ENCODE peak calls at places on chromosomes 16 and 17, in seven cellular contexts. One of them, this sample, is unnamed.

GRCh38 chr16:57892041-57892440 is 78.9 kb downstream of the CNGB1 start:
- DNase-seq in colonic mucosa: no peak
- DNase-seq in GM13977: no peak
- DNase-seq in adrenal gland: peak; percentile 29
- DNase-seq in pancreas: no peak
- DNase-seq in fibroblast of the aortic adventitia: peak; percentile 74
- DNase-seq in A549: no peak
- DNase-seq in this sample: peak; percentile 98

GRCh38 chr16:15950167-15950854 is 895 bp downstream of the ABCC1 start:
- DNase-seq in pancreas: no peak
- DNase-seq in A549: no peak
- DNase-seq in fibroblast of the aortic adventitia: peak; percentile 67
- DNase-seq in colonic mucosa: peak; percentile 40
- DNase-seq in GM13977: peak; percentile 73
- DNase-seq in adrenal gland: peak; percentile 53
- DNase-seq in this sample: peak; percentile 44

GRCh38 chr17:29069526-29070041 is 26.6 kb downstream of the PIPOX start:
- DNase-seq in adrenal gland: no peak
- DNase-seq in pancreas: no peak
- DNase-seq in GM13977: no peak
- DNase-seq in A549: no peak
- DNase-seq in colonic mucosa: no peak
- DNase-seq in fibroblast of the aortic adventitia: no peak
- DNase-seq in this sample: no peak

GRCh38 chr17:37718383-37719048 is 26.3 kb downstream of the HNF1B start:
- DNase-seq in colonic mucosa: no peak
- DNase-seq in A549: peak; percentile 42
- DNase-seq in adrenal gland: no peak
- DNase-seq in fibroblast of the aortic adventitia: no peak
- DNase-seq in GM13977: no peak
- DNase-seq in pancreas: no peak
- DNase-seq in this sample: no peak

GRCh38 chr16:72188512-72188911 is 16.6 kb upstream of the PMFBP1 start:
- DNase-seq in fibroblast of the aortic adventitia: no peak
- DNase-seq in GM13977: no peak
- DNase-seq in colonic mucosa: no peak
- DNase-seq in pancreas: no peak
- DNase-seq in adrenal gland: no peak
- DNase-seq in A549: no peak
- DNase-seq in this sample: no peak

GRCh38 chr17:68541816-68542215 is 29.6 kb downstream of the PRKAR1A start:
- DNase-seq in GM13977: no peak
- DNase-seq in pancreas: no peak
- DNase-seq in colonic mucosa: no peak
- DNase-seq in adrenal gland: no peak
- DNase-seq in A549: no peak
- DNase-seq in fibroblast of the aortic adventitia: no peak
- DNase-seq in this sample: no peak

GRCh38 chr17:43556292-43556691 is 10.2 kb upstream of the ETV4 start:
- DNase-seq in A549: peak; percentile 95
- DNase-seq in fibroblast of the aortic adventitia: peak; percentile 40
- DNase-seq in pancreas: no peak
- DNase-seq in adrenal gland: peak; percentile 76
- DNase-seq in GM13977: no peak
- DNase-seq in colonic mucosa: peak; percentile 79
- DNase-seq in this sample: no peak

GRCh38 chr17:59388070-59388556 is 56.7 kb downstream of the YPEL2 start:
- DNase-seq in fibroblast of the aortic adventitia: no peak
- DNase-seq in GM13977: no peak
- DNase-seq in adrenal gland: no peak
- DNase-seq in pancreas: no peak
- DNase-seq in A549: no peak
- DNase-seq in colonic mucosa: no peak
- DNase-seq in this sample: no peak

GRCh38 chr17:55149485-55149884 is 115.3 kb upstream of the HLF start:
- DNase-seq in A549: no peak
- DNase-seq in adrenal gland: no peak
- DNase-seq in pancreas: peak; percentile 11
- DNase-seq in GM13977: no peak
- DNase-seq in fibroblast of the aortic adventitia: no peak
- DNase-seq in colonic mucosa: no peak
- DNase-seq in this sample: no peak

GRCh38 chr16:14672403-14672971 is 21.6 kb downstream of the PLA2G10 start:
- DNase-seq in fibroblast of the aortic adventitia: peak; percentile 7
- DNase-seq in A549: peak; percentile 20
- DNase-seq in colonic mucosa: peak; percentile 77
- DNase-seq in GM13977: peak; percentile 77
- DNase-seq in pancreas: peak; percentile 40
- DNase-seq in adrenal gland: no peak
- DNase-seq in this sample: no peak

GRCh38 chr16:58230259-58230658 is 32.4 kb upstream of the CSNK2A2 start:
- DNase-seq in fibroblast of the aortic adventitia: no peak
- DNase-seq in A549: no peak
- DNase-seq in pancreas: no peak
- DNase-seq in adrenal gland: no peak
- DNase-seq in colonic mucosa: no peak
- DNase-seq in GM13977: no peak
- DNase-seq in this sample: no peak

GRCh38 chr17:8117980-8118768 is at the start of gene ALOXE3:
- DNase-seq in pancreas: no peak
- DNase-seq in adrenal gland: peak; percentile 70
- DNase-seq in GM13977: no peak
- DNase-seq in A549: peak; percentile 82
- DNase-seq in colonic mucosa: peak; percentile 36
- DNase-seq in fibroblast of the aortic adventitia: peak; percentile 54
- DNase-seq in this sample: peak; percentile 47

GRCh38 chr16:49594706-49595534 is 221.3 kb downstream of the C16orf78 start:
- DNase-seq in adrenal gland: no peak
- DNase-seq in colonic mucosa: no peak
- DNase-seq in fibroblast of the aortic adventitia: no peak
- DNase-seq in GM13977: no peak
- DNase-seq in pancreas: no peak
- DNase-seq in A549: no peak
- DNase-seq in this sample: no peak

GRCh38 chr17:83109793-83110645 is 30.6 kb downstream of the METRNL start:
- DNase-seq in GM13977: no peak
- DNase-seq in fibroblast of the aortic adventitia: peak; percentile 99
- DNase-seq in pancreas: peak; percentile 84
- DNase-seq in A549: peak; percentile 93
- DNase-seq in colonic mucosa: peak; percentile 82
- DNase-seq in adrenal gland: peak; percentile 83
- DNase-seq in this sample: peak; percentile 93

GRCh38 chr17:36793976-36794375 is 143.3 kb upstream of the LHX1 start:
- DNase-seq in A549: no peak
- DNase-seq in GM13977: no peak
- DNase-seq in adrenal gland: no peak
- DNase-seq in fibroblast of the aortic adventitia: no peak
- DNase-seq in colonic mucosa: no peak
- DNase-seq in pancreas: no peak
- DNase-seq in this sample: no peak

GRCh38 chr17:52517176-52517575 is 358.7 kb upstream of the CA10 start:
- DNase-seq in pancreas: no peak
- DNase-seq in GM13977: no peak
- DNase-seq in adrenal gland: no peak
- DNase-seq in colonic mucosa: no peak
- DNase-seq in A549: no peak
- DNase-seq in fibroblast of the aortic adventitia: no peak
- DNase-seq in this sample: no peak

GRCh38 chr16:2009791-2010510 is at the start of gene ZNF598:
- DNase-seq in adrenal gland: peak; percentile 79
- DNase-seq in GM13977: peak; percentile 98
- DNase-seq in pancreas: peak; percentile 81
- DNase-seq in colonic mucosa: peak; percentile 79
- DNase-seq in fibroblast of the aortic adventitia: peak; percentile 78
- DNase-seq in A549: peak; percentile 93
- DNase-seq in this sample: peak; percentile 86

GRCh38 chr17:82320140-82320840 is 2.9 kb upstream of the CD7 start:
- DNase-seq in pancreas: no peak
- DNase-seq in colonic mucosa: no peak
- DNase-seq in adrenal gland: no peak
- DNase-seq in A549: no peak
- DNase-seq in GM13977: no peak
- DNase-seq in fibroblast of the aortic adventitia: no peak
- DNase-seq in this sample: no peak

GRCh38 chr17:21287703-21288449 is 3.4 kb downstream of the MAP2K3 start:
- DNase-seq in GM13977: peak; percentile 78
- DNase-seq in A549: peak; percentile 98
- DNase-seq in pancreas: peak; percentile 99
- DNase-seq in fibroblast of the aortic adventitia: peak; percentile 97
- DNase-seq in colonic mucosa: peak; percentile 98
- DNase-seq in adrenal gland: peak; percentile 99
- DNase-seq in this sample: peak; percentile 95

GRCh38 chr16:1825864-1826690 is 548 bp downstream of the HAGH start:
- DNase-seq in fibroblast of the aortic adventitia: no peak
- DNase-seq in GM13977: peak; percentile 92
- DNase-seq in colonic mucosa: peak; percentile 45
- DNase-seq in adrenal gland: peak; percentile 63
- DNase-seq in A549: no peak
- DNase-seq in pancreas: peak; percentile 59
- DNase-seq in this sample: no peak

GRCh38 chr17:38970128-38970527 is 2.9 kb upstream of the FBXO47 start:
- DNase-seq in GM13977: no peak
- DNase-seq in pancreas: no peak
- DNase-seq in adrenal gland: no peak
- DNase-seq in fibroblast of the aortic adventitia: no peak
- DNase-seq in colonic mucosa: no peak
- DNase-seq in A549: no peak
- DNase-seq in this sample: no peak

DNA sequence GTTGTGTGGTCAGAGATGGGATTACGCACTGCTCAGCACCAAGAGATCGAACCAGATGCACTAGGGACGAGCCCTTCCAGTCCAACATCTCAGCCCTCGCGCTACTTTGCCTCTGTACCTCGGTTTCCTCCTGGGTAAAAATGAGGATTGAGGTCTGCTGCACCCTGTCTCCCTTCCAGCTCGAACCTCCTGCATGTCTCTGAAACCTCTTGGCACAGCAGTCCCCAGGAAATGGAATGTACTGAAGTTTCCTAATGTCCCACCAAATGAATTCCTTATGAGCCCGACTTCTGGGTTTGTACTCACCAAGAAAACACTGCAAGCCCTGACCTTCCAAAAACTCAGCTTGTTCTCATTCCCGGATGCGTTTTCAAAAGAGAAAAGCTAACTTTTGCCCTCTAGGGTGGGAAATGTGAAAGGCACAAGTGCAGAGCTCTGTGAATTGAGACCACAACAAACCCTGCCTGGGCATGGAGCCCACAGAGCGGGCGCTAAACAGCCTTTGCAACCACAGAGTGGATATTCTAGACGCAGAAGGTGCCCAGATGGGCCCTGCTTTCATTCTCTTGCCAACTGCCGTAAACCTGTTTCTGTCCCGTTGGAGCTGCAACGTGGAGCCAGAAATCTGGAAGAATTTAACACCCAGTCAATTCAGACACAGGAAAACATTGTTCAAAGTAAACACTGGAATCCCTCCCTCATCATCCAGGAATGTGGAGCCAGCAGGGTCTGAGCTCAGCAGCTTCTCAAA is 10.3 kb downstream of the CDRT4 start:
- DNase-seq in pancreas: peak; percentile 44
- DNase-seq in adrenal gland: no peak
- DNase-seq in A549: no peak
- DNase-seq in GM13977: no peak
- DNase-seq in colonic mucosa: no peak
- DNase-seq in fibroblast of the aortic adventitia: peak; percentile 92
- DNase-seq in this sample: peak; percentile 90
- TF ChIP-seq CTCF in pancreas: no peak
- TF ChIP-seq CTCF in adrenal gland: no peak
- TF ChIP-seq CTCF in A549: no peak
- TF ChIP-seq CTCF in GM13977: no peak
- TF ChIP-seq CTCF in colonic mucosa: no peak
- TF ChIP-seq CTCF in fibroblast of the aortic adventitia: peak; percentile 68
- TF ChIP-seq CTCF in this sample: peak; percentile 44

GRCh38 chr17:78144736-78145641 is 1.2 kb upstream of the C17orf99 start:
- DNase-seq in GM13977: no peak
- DNase-seq in A549: peak; percentile 44
- DNase-seq in colonic mucosa: peak; percentile 72
- DNase-seq in fibroblast of the aortic adventitia: peak; percentile 25
- DNase-seq in pancreas: peak; percentile 95
- DNase-seq in adrenal gland: peak; percentile 32
- DNase-seq in this sample: no peak
- TF ChIP-seq CTCF in GM13977: no peak
- TF ChIP-seq CTCF in A549: no peak
- TF ChIP-seq CTCF in colonic mucosa: no peak
- TF ChIP-seq CTCF in fibroblast of the aortic adventitia: no peak
- TF ChIP-seq CTCF in pancreas: no peak
- TF ChIP-seq CTCF in adrenal gland: no peak
- TF ChIP-seq CTCF in this sample: no peak

DNA sequence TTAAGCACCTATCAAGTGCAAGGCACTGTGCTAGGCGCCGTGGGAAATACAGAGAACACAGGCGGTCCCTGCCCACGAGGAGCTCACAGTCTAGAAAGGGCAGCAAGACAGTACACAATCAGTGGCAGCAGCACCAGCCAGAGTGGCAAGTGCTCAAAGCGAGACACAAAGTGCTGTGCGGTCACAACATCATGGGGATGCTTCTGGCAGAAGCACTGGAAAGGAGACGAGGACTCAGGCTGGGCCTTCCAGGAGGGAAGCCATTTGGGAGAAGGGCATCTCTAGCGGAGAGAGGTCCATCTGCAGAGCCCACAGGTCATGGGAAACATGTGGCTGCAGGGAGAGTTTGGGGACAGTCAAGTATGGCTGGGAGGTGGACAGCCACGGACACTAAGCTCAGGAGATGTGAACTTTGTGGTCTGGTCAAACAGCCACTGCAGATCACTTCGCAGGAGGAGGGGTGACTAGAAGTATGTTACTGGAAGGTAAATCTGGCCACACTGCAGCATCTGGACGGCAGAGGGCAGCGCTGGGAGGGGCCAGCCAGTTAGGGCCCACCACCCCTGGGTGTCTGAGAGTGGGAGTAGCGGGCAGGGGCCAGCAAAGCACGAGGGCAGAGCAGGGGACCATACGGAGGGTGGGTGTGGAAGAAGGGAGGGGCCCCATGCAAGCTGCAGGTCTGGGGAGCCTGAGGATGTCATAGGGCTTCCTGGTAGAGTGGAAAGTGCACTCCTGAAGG is 71.1 kb downstream of the N4BP1 start:
- DNase-seq in GM13977: no peak
- DNase-seq in colonic mucosa: peak; percentile 3
- DNase-seq in fibroblast of the aortic adventitia: no peak
- DNase-seq in pancreas: no peak
- DNase-seq in A549: no peak
- DNase-seq in adrenal gland: no peak
- DNase-seq in this sample: no peak
- TF ChIP-seq CTCF in GM13977: peak; percentile 55
- TF ChIP-seq CTCF in colonic mucosa: peak; percentile 14
- TF ChIP-seq CTCF in fibroblast of the aortic adventitia: peak; percentile 45
- TF ChIP-seq CTCF in pancreas: peak; percentile 6
- TF ChIP-seq CTCF in A549: peak; percentile 19
- TF ChIP-seq CTCF in adrenal gland: no peak
- TF ChIP-seq CTCF in this sample: peak; percentile 56

DNA sequence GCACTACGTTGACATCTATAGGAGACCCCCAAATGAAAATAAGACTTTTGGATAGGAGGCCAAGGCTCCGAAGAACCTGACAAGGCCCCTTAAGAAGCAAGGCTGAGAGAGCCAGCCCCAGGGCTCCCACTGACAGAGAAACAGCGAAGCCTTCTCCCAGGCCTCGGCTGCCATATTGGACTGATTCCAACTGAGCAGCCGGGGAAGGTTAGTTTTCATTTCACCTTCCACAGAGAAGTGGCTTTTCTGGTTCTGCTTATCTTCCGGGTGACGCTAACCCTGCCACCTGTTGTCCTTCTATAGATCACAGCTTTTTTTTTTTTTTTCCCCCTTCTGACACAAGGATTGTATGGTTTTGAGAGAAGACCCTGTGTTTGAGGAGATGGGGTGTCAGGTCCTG is 356.7 kb downstream of the SOX9 start:
- DNase-seq in A549: no peak
- DNase-seq in colonic mucosa: peak; percentile 78
- DNase-seq in pancreas: peak; percentile 78
- DNase-seq in adrenal gland: no peak
- DNase-seq in GM13977: no peak
- DNase-seq in fibroblast of the aortic adventitia: no peak
- DNase-seq in this sample: no peak
- TF ChIP-seq CTCF in A549: no peak
- TF ChIP-seq CTCF in colonic mucosa: no peak
- TF ChIP-seq CTCF in pancreas: no peak
- TF ChIP-seq CTCF in adrenal gland: no peak
- TF ChIP-seq CTCF in GM13977: no peak
- TF ChIP-seq CTCF in fibroblast of the aortic adventitia: no peak
- TF ChIP-seq CTCF in this sample: no peak